ENCODE peak calls at places on chromosome 10, in six cellular contexts. I is upper lobe of right lung, U is fibroblast of the aortic adventitia, B is A549, A is tibial nerve, R is HFF-Myc. S is an unnamed sample.
A peak's percentile ranks its signal among the peaks of the same experiment; 100 is the strongest.

GRCh38 chr10:88456730-88457129 is 126.4 kb downstream of the RNLS start:
- DNase-seq in A (no peak), I (no peak), U (peak; percentile 85), R (no peak), B (no peak), S (no peak)

GRCh38 chr10:32459072-32459703 is 13.2 kb downstream of the CCDC7 start:
- DNase-seq in A (no peak), R (no peak), B (no peak), U (no peak), I (no peak), S (no peak)

GRCh38 chr10:107409517-107409916 is 245.0 kb upstream of the SORCS1 start:
- DNase-seq in I (no peak), U (peak; percentile 11), B (no peak), A (no peak), R (no peak), S (peak; percentile 2)

GRCh38 chr10:191703-192518 is 56.7 kb downstream of the ZMYND11 start:
- DNase-seq in I (no peak), R (no peak), U (peak; percentile 87), A (no peak), B (no peak), S (no peak)

GRCh38 chr10:103800789-103801540 is 54.4 kb downstream of the SH3PXD2A start:
- DNase-seq in I (no peak), A (no peak), U (no peak), B (no peak), R (no peak), S (no peak)

GRCh38 chr10:47282657-47283018 is 17.4 kb upstream of the GDF10 start:
- DNase-seq in B (no peak), I (no peak), A (no peak), R (no peak), U (no peak), S (no peak)

GRCh38 chr10:12847361-12847975 is 154.0 kb downstream of the CCDC3 start:
- DNase-seq in U (no peak), B (no peak), A (no peak), I (no peak), R (no peak), S (peak; percentile 53)

GRCh38 chr10:105509551-105509950 is 868.5 kb downstream of the SORCS3 start:
- DNase-seq in B (no peak), U (no peak), R (no peak), I (no peak), A (no peak), S (no peak)

GRCh38 chr10:18226336-18226735 is 86.1 kb downstream of the CACNB2 start:
- DNase-seq in B (no peak), U (no peak), R (no peak), I (no peak), A (no peak), S (no peak)

GRCh38 chr10:92420554-92421275 is 129.7 kb downstream of the MARCHF5 start:
- DNase-seq in I (no peak), U (no peak), B (no peak), R (no peak), A (no peak), S (no peak)

GRCh38 chr10:72802291-72803118 is 91.0 kb upstream of the OIT3 start:
- DNase-seq in B (no peak), R (no peak), U (peak; percentile 74), I (no peak), A (no peak), S (no peak)

GRCh38 chr10:109114578-109114977 is 808.7 kb downstream of the XPNPEP1 start:
- DNase-seq in B (no peak), I (no peak), U (no peak), A (no peak), R (no peak), S (no peak)
- TF ChIP-seq CTCF in B (no peak), I (no peak), U (no peak), A (no peak), R (no peak), S (no peak)

GRCh38 chr10:114501650-114502049 is 97.3 kb upstream of the AFAP1L2 start:
- DNase-seq in I (no peak), U (no peak), R (no peak), A (no peak), B (no peak), S (no peak)
- TF ChIP-seq CTCF in I (no peak), U (no peak), R (no peak), A (no peak), B (no peak), S (no peak)

GRCh38 chr10:93468532-93469213 is 13.5 kb downstream of the MYOF start:
- DNase-seq in U (peak; percentile 95), I (no peak), B (peak; percentile 89), A (no peak), R (peak; percentile 92), S (no peak)
- TF ChIP-seq CTCF in U (peak; percentile 48), I (no peak), B (no peak), A (no peak), R (no peak), S (no peak)

DNA sequence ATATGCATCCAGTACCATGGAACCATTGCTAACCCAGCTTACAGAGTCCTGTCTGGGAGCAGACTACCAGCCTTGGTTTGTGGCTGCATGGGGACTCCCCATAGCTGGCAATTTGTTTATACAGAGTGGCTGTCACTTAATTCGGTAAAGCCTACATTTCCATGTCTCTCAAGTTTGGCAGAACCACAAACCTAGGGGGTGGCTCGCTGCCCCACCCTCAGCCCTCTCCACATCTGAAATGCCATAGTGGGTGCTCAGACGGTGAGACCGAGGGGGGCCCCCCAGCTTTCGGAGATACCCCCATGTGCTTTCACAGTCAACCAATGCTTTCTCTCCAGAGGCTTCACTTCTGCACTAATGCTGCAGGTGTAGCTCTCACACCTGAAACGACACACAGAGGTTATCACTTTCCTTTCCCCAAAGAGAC is 75.5 kb upstream of the KAT6B start:
- DNase-seq in U (no peak), A (no peak), R (no peak), B (no peak), I (no peak), S (no peak)
- TF ChIP-seq CTCF in U (no peak), A (no peak), R (no peak), B (no peak), I (no peak), S (no peak)